ENCODE peak calls at places on chromosomes 5 and 9, in five cellular contexts. One of them, this sample, is unnamed.

GRCh38 chr5:65927497-65928340 is 1.3 kb downstream of the ERBIN start:
- DNase-seq in lung: no peak
- DNase-seq in fibroblast of lung: peak; percentile 73
- DNase-seq in GM12878: no peak
- DNase-seq in psoas muscle: no peak
- DNase-seq in this sample: peak; percentile 32

GRCh38 chr9:132351404-132352050 is 3.3 kb downstream of the SETX start:
- DNase-seq in lung: no peak
- DNase-seq in fibroblast of lung: no peak
- DNase-seq in GM12878: no peak
- DNase-seq in psoas muscle: no peak
- DNase-seq in this sample: no peak

GRCh38 chr5:67455987-67456386 is 259.4 kb upstream of the CD180 start:
- DNase-seq in lung: no peak
- DNase-seq in fibroblast of lung: no peak
- DNase-seq in GM12878: no peak
- DNase-seq in psoas muscle: no peak
- DNase-seq in this sample: no peak

GRCh38 chr5:119529811-119530210 is 77.5 kb downstream of the HSD17B4 start:
- DNase-seq in lung: no peak
- DNase-seq in fibroblast of lung: no peak
- DNase-seq in GM12878: no peak
- DNase-seq in psoas muscle: no peak
- DNase-seq in this sample: no peak

GRCh38 chr5:15254607-15255006 is 245.4 kb upstream of the FBXL7 start:
- DNase-seq in lung: no peak
- DNase-seq in fibroblast of lung: no peak
- DNase-seq in GM12878: no peak
- DNase-seq in psoas muscle: no peak
- DNase-seq in this sample: peak; percentile 16

GRCh38 chr5:143142596-143143435 is 260.7 kb downstream of the NR3C1 start:
- DNase-seq in lung: no peak
- DNase-seq in fibroblast of lung: peak; percentile 63
- DNase-seq in GM12878: no peak
- DNase-seq in psoas muscle: peak; percentile 30
- DNase-seq in this sample: peak; percentile 88

GRCh38 chr9:35112257-35113020 is 3.2 kb downstream of the ATOSB start:
- DNase-seq in lung: no peak
- DNase-seq in fibroblast of lung: peak; percentile 75
- DNase-seq in GM12878: no peak
- DNase-seq in psoas muscle: peak; percentile 46
- DNase-seq in this sample: no peak

GRCh38 chr9:134778841-134779411 is 101.7 kb upstream of the FCN2 start:
- DNase-seq in lung: peak; percentile 52
- DNase-seq in fibroblast of lung: peak; percentile 73
- DNase-seq in GM12878: no peak
- DNase-seq in psoas muscle: peak; percentile 65
- DNase-seq in this sample: no peak

GRCh38 chr9:134620751-134621557 is 20.6 kb upstream of the COL5A1 start:
- DNase-seq in lung: no peak
- DNase-seq in fibroblast of lung: no peak
- DNase-seq in GM12878: no peak
- DNase-seq in psoas muscle: no peak
- DNase-seq in this sample: no peak

GRCh38 chr9:35619800-35620158 is 1.6 kb upstream of the CD72 start:
- DNase-seq in lung: no peak
- DNase-seq in fibroblast of lung: no peak
- DNase-seq in GM12878: peak; percentile 55
- DNase-seq in psoas muscle: no peak
- DNase-seq in this sample: no peak

GRCh38 chr5:36058776-36059175 is 7.9 kb downstream of the UGT3A2 start:
- DNase-seq in lung: no peak
- DNase-seq in fibroblast of lung: no peak
- DNase-seq in GM12878: no peak
- DNase-seq in psoas muscle: no peak
- DNase-seq in this sample: no peak

GRCh38 chr5:141908796-141909195 is 14.9 kb upstream of the DELE1 start:
- DNase-seq in lung: no peak
- DNase-seq in fibroblast of lung: peak; percentile 37
- DNase-seq in GM12878: no peak
- DNase-seq in psoas muscle: no peak
- DNase-seq in this sample: no peak

GRCh38 chr5:36938129-36938528 is 61.6 kb downstream of the NIPBL start:
- DNase-seq in lung: no peak
- DNase-seq in fibroblast of lung: no peak
- DNase-seq in GM12878: no peak
- DNase-seq in psoas muscle: no peak
- DNase-seq in this sample: no peak

GRCh38 chr5:80033513-80033912 is 1.6 kb upstream of the THBS4 start:
- DNase-seq in lung: no peak
- DNase-seq in fibroblast of lung: no peak
- DNase-seq in GM12878: no peak
- DNase-seq in psoas muscle: no peak
- DNase-seq in this sample: no peak

GRCh38 chr5:133203317-133204305 is 151.8 kb downstream of the HSPA4 start:
- DNase-seq in lung: no peak
- DNase-seq in fibroblast of lung: peak; percentile 20
- DNase-seq in GM12878: no peak
- DNase-seq in psoas muscle: no peak
- DNase-seq in this sample: no peak

GRCh38 chr5:34914671-34915138 is 599 bp downstream of the RAD1 start:
- DNase-seq in lung: no peak
- DNase-seq in fibroblast of lung: peak; percentile 45
- DNase-seq in GM12878: no peak
- DNase-seq in psoas muscle: peak; percentile 32
- DNase-seq in this sample: no peak

GRCh38 chr5:104569621-104570020 is 1007.0 kb upstream of the NUDT12 start:
- DNase-seq in lung: no peak
- DNase-seq in fibroblast of lung: peak; percentile 28
- DNase-seq in GM12878: no peak
- DNase-seq in psoas muscle: no peak
- DNase-seq in this sample: no peak

GRCh38 chr5:108911055-108911454 is 163.4 kb downstream of the FER start:
- DNase-seq in lung: no peak
- DNase-seq in fibroblast of lung: no peak
- DNase-seq in GM12878: no peak
- DNase-seq in psoas muscle: no peak
- DNase-seq in this sample: no peak

GRCh38 chr5:148922606-148923005 is 96.2 kb downstream of the ADRB2 start:
- DNase-seq in lung: no peak
- DNase-seq in fibroblast of lung: no peak
- DNase-seq in GM12878: peak; percentile 4
- DNase-seq in psoas muscle: no peak
- DNase-seq in this sample: no peak

GRCh38 chr9:79512251-79512650 is 59.5 kb upstream of the TLE4 start:
- DNase-seq in lung: no peak
- DNase-seq in fibroblast of lung: no peak
- DNase-seq in GM12878: no peak
- DNase-seq in psoas muscle: no peak
- DNase-seq in this sample: no peak

GRCh38 chr5:68239485-68239884 is 23.9 kb downstream of the PIK3R1 start:
- DNase-seq in lung: peak; percentile 54
- DNase-seq in fibroblast of lung: peak; percentile 91
- DNase-seq in GM12878: no peak
- DNase-seq in psoas muscle: peak; percentile 73
- DNase-seq in this sample: peak; percentile 52

GRCh38 chr9:94586814-94587213 is 6.8 kb downstream of the FBP2 start:
- DNase-seq in lung: no peak
- DNase-seq in fibroblast of lung: peak; percentile 53
- DNase-seq in GM12878: no peak
- DNase-seq in psoas muscle: no peak
- DNase-seq in this sample: peak; percentile 14

GRCh38 chr5:114450516-114450909 is 88.6 kb downstream of the KCNN2 start:
- DNase-seq in lung: no peak
- DNase-seq in fibroblast of lung: no peak
- DNase-seq in GM12878: no peak
- DNase-seq in psoas muscle: no peak
- DNase-seq in this sample: no peak

GRCh38 chr5:114449836-114450515 is 88.1 kb downstream of the KCNN2 start:
- DNase-seq in lung: peak; percentile 50
- DNase-seq in fibroblast of lung: peak; percentile 31
- DNase-seq in GM12878: peak; percentile 60
- DNase-seq in psoas muscle: peak; percentile 61
- DNase-seq in this sample: no peak

GRCh38 chr5:114448496-114448895 is 86.6 kb downstream of the KCNN2 start:
- DNase-seq in lung: no peak
- DNase-seq in fibroblast of lung: no peak
- DNase-seq in GM12878: no peak
- DNase-seq in psoas muscle: no peak
- DNase-seq in this sample: no peak

GRCh38 chr5:114447084-114447773 is 85.4 kb downstream of the KCNN2 start:
- DNase-seq in lung: no peak
- DNase-seq in fibroblast of lung: no peak
- DNase-seq in GM12878: no peak
- DNase-seq in psoas muscle: no peak
- DNase-seq in this sample: no peak
- TF ChIP-seq CTCF in lung: no peak
- TF ChIP-seq CTCF in fibroblast of lung: peak; percentile 21
- TF ChIP-seq CTCF in GM12878: peak; percentile 47
- TF ChIP-seq CTCF in psoas muscle: no peak
- TF ChIP-seq CTCF in this sample: no peak

DNA sequence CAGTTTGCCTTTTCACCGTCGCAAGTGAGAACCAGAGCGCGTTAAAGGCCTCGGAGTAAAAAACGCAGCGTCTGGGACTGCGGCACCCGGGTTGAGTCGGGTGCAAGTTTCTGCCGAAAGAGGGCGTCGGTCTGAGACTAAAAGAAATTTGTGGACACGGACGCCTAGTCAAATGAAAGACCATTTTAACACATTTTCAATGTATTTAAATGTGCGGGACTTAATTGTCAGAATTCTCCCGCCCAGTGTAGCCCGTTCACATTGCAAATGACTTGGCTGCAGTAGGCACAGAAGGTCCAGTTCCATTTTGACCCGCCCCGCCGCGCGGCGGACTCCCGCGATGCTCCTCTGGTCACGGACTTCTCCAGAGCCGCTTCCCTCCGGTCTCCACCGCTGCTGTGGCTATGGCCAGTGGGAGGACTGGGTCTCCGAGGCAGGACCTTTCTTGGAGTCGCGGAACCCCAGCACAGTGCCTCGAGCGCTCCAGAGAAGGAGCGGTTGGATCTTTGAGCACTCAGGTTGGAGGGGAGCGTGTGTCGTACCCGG is 1.3 kb upstream of the NPR3 start:
- DNase-seq in lung: peak; percentile 60
- DNase-seq in fibroblast of lung: peak; percentile 79
- DNase-seq in GM12878: no peak
- DNase-seq in psoas muscle: peak; percentile 61
- DNase-seq in this sample: peak; percentile 32
- TF ChIP-seq CTCF in lung: peak; percentile 15
- TF ChIP-seq CTCF in fibroblast of lung: peak; percentile 79
- TF ChIP-seq CTCF in GM12878: peak; percentile 66
- TF ChIP-seq CTCF in psoas muscle: peak; percentile 63
- TF ChIP-seq CTCF in this sample: peak; percentile 80

DNA sequence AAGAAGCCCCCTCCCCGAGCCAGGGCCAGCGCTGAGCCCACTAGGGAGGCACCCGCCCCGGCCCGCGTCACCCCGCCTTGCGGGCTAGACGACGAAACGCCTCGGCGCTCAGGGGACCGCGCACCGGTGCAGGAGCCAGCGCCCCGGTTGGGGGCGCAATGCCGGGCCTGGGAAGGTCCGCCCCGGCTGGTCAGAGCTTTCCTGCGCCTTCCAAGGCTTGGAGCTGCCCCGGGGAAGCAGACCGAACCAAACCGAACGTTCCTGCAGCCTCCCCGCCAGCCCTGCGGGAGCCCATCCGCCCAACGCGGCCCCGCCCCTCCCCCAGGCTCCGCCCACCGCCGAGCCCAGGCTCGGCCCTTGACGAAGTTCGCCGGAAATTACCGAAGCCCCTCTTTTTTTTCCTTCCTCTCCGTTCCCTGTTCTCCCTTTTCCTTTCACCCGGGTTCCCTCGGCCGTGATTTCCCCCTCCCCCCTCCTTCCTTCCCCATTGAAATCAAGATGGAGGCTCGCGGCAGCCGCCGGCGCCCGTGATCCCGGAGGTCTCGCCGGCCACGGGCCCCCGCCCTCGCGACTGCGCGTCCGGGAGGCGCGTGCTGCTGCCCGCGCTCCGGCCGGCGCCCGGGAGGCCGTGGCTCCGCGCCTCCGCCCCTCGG is at the start of gene TRIO:
- DNase-seq in lung: peak; percentile 91
- DNase-seq in fibroblast of lung: peak; percentile 85
- DNase-seq in GM12878: no peak
- DNase-seq in psoas muscle: peak; percentile 88
- DNase-seq in this sample: peak; percentile 66
- TF ChIP-seq CTCF in lung: no peak
- TF ChIP-seq CTCF in fibroblast of lung: peak; percentile 45
- TF ChIP-seq CTCF in GM12878: peak; percentile 56
- TF ChIP-seq CTCF in psoas muscle: peak; percentile 53
- TF ChIP-seq CTCF in this sample: peak; percentile 46

DNA sequence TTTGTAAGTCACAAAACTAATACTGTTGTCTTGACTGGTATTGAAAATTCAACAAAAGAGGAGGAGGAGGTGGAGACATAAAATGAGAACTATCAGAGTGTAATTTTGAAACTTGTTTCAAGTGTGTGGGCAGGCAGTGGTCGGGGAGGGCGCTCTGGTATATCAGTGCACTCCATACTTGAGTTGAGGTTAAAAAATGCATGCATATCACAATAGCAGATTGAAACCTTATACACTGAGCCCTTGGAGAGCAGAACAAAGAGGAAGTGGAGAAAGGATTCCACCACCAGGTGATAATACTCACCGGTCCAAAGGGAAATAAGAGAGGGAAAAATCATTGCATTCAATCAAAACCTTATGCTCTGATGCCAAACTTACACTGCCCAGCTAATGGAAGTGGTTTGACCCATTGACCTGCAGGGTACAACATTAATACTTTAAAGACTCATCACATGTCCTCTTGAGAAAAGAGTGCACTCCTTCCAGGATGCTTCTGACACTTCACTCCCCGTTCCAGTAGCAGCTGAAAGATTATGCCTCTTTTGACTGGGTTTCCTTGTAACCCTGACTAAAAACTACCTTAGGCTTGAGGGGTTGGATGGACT is 79.5 kb upstream of the FAM169A start:
- DNase-seq in lung: no peak
- DNase-seq in fibroblast of lung: no peak
- DNase-seq in GM12878: peak; percentile 27
- DNase-seq in psoas muscle: no peak
- DNase-seq in this sample: no peak
- TF ChIP-seq CTCF in lung: no peak
- TF ChIP-seq CTCF in fibroblast of lung: no peak
- TF ChIP-seq CTCF in GM12878: no peak
- TF ChIP-seq CTCF in psoas muscle: no peak
- TF ChIP-seq CTCF in this sample: no peak

GRCh38 chr5:62578540-62578939 is at the start of gene LRRC70:
- DNase-seq in lung: no peak
- DNase-seq in fibroblast of lung: peak; percentile 63
- DNase-seq in GM12878: peak; percentile 35
- DNase-seq in psoas muscle: no peak
- DNase-seq in this sample: no peak

GRCh38 chr5:62582198-62582597 is 3.6 kb downstream of the LRRC70 start:
- DNase-seq in lung: no peak
- DNase-seq in fibroblast of lung: no peak
- DNase-seq in GM12878: no peak
- DNase-seq in psoas muscle: no peak
- DNase-seq in this sample: no peak

GRCh38 chr5:62577488-62577887 is 1.1 kb upstream of the LRRC70 start:
- DNase-seq in lung: no peak
- DNase-seq in fibroblast of lung: no peak
- DNase-seq in GM12878: no peak
- DNase-seq in psoas muscle: no peak
- DNase-seq in this sample: no peak

GRCh38 chr5:62576570-62577172 is 1.9 kb upstream of the LRRC70 start:
- DNase-seq in lung: no peak
- DNase-seq in fibroblast of lung: peak; percentile 2
- DNase-seq in GM12878: no peak
- DNase-seq in psoas muscle: no peak
- DNase-seq in this sample: no peak

GRCh38 chr5:62579761-62580160 is 1.1 kb downstream of the LRRC70 start:
- DNase-seq in lung: no peak
- DNase-seq in fibroblast of lung: no peak
- DNase-seq in GM12878: no peak
- DNase-seq in psoas muscle: no peak
- DNase-seq in this sample: no peak
- TF ChIP-seq CTCF in lung: no peak
- TF ChIP-seq CTCF in fibroblast of lung: no peak
- TF ChIP-seq CTCF in GM12878: no peak
- TF ChIP-seq CTCF in psoas muscle: no peak
- TF ChIP-seq CTCF in this sample: no peak

This sample was measured in AG09309.